ENCODE peak calls at places on chromosomes 6 and 20, in nine cellular contexts. S is HFFc6; E is fibroblast of lung; K is stimulated activated CD4-positive, alpha-beta T cell treated with anti-CD3 and anti-CD28 coated beads, Interleukin-1b, Interleukin-23, amount 100 ng/mL, for 48 hours; R is osteocyte; T is T1000; F is AG20443; B is activated T-cell treated with anti-CD3 and anti-CD28 coated beads for 1 hour; Q is activated CD8-positive, alpha-beta T cell treated with anti-CD3 and anti-CD28 coated beads for 36 hours. C is an unnamed sample.

GRCh38 chr6:87553159-87553765 is 36.5 kb downstream of the RARS2 start:
- DNase-seq in R (no peak), T (no peak), Q (no peak), E (peak), S (no peak), B (no peak), F (no peak), K (no peak), C (no peak)

GRCh38 chr20:21564127-21564773 is 50.4 kb upstream of the NKX2-2 start:
- DNase-seq in Q (no peak), S (no peak), T (no peak), F (no peak), K (no peak), E (no peak), B (no peak), R (no peak), C (no peak)

GRCh38 chr6:90008189-90008907 is 114.1 kb downstream of the GJA10 start:
- DNase-seq in E (no peak), K (peak), S (no peak), R (no peak), F (no peak), T (no peak), B (no peak), Q (peak), C (no peak)

GRCh38 chr6:35085359-35086281 is 55.5 kb downstream of the TCP11 start:
- DNase-seq in K (no peak), F (no peak), R (peak), T (no peak), E (no peak), B (no peak), Q (no peak), S (no peak), C (no peak)

GRCh38 chr6:36977470-36977941 is 8.5 kb downstream of the MTCH1 start:
- DNase-seq in K (no peak), R (no peak), Q (no peak), F (no peak), S (no peak), T (no peak), B (no peak), E (no peak), C (no peak)

GRCh38 chr20:16759161-16759523 is 11.0 kb downstream of the OTOR start:
- DNase-seq in K (no peak), T (no peak), F (no peak), R (no peak), E (no peak), B (no peak), S (no peak), Q (no peak), C (no peak)

GRCh38 chr20:17878912-17879602 is 89.5 kb downstream of the SNX5 start:
- DNase-seq in S (no peak), T (no peak), R (no peak), B (no peak), E (no peak), K (no peak), F (no peak), Q (peak), C (no peak)

GRCh38 chr6:24959333-24959732 is 23.6 kb upstream of the RIPOR2 start:
- DNase-seq in Q (no peak), T (no peak), E (no peak), B (no peak), K (no peak), F (no peak), R (no peak), S (no peak), C (no peak)

GRCh38 chr20:50891138-50891537 is 40.1 kb downstream of the ADNP start:
- DNase-seq in E (peak), R (no peak), B (no peak), K (no peak), S (peak), F (no peak), Q (no peak), T (no peak), C (no peak)

GRCh38 chr6:107237992-107238660 is 122.8 kb upstream of the BEND3 start:
- DNase-seq in F (no peak), T (no peak), K (no peak), R (no peak), Q (no peak), B (no peak), E (no peak), S (no peak), C (peak)

GRCh38 chr20:44028868-44029847 is 114.5 kb downstream of the TOX2 start:
- DNase-seq in S (no peak), Q (peak), T (no peak), E (no peak), K (peak), B (no peak), F (no peak), R (peak), C (no peak)